ENCODE peak calls at places on chromosome 3, in ten cellular contexts. One of them, this sample, is unnamed. For H3K4me1 and H3K27me3, the result is how much of the 10 kb centered on the place peaks cover.

GRCh38 chr3:11096266-11097135 is 57.8 kb upstream of the HRH1 start:
- DNase-seq in PC-3: peak
- DNase-seq in astrocyte: peak
- DNase-seq in cardiac muscle cell: peak
- DNase-seq in transverse colon: peak
- DNase-seq in HCT116: peak
- DNase-seq in hepatocyte: peak
- DNase-seq in esophagus squamous epithelium: no peak
- DNase-seq in pancreas: no peak
- DNase-seq in lower lobe of right lung: peak
- DNase-seq in this sample: peak

GRCh38 chr3:124260206-124260915 is 268.4 kb upstream of the ROPN1 start:
- DNase-seq in esophagus squamous epithelium: no peak
- DNase-seq in cardiac muscle cell: no peak
- DNase-seq in astrocyte: peak
- DNase-seq in hepatocyte: no peak
- DNase-seq in pancreas: no peak
- DNase-seq in HCT116: no peak
- DNase-seq in transverse colon: no peak
- DNase-seq in lower lobe of right lung: no peak
- DNase-seq in PC-3: peak
- DNase-seq in this sample: peak

GRCh38 chr3:108485146-108485545 is 25.2 kb downstream of the MYH15 start:
- DNase-seq in pancreas: no peak
- DNase-seq in esophagus squamous epithelium: no peak
- DNase-seq in cardiac muscle cell: no peak
- DNase-seq in lower lobe of right lung: no peak
- DNase-seq in transverse colon: no peak
- DNase-seq in astrocyte: no peak
- DNase-seq in HCT116: no peak
- DNase-seq in hepatocyte: no peak
- DNase-seq in PC-3: no peak
- DNase-seq in this sample: no peak

GRCh38 chr3:167777356-167777755 is 41.8 kb downstream of the SERPINI1 start:
- DNase-seq in pancreas: no peak
- DNase-seq in esophagus squamous epithelium: no peak
- DNase-seq in cardiac muscle cell: no peak
- DNase-seq in lower lobe of right lung: no peak
- DNase-seq in PC-3: no peak
- DNase-seq in transverse colon: no peak
- DNase-seq in astrocyte: no peak
- DNase-seq in HCT116: no peak
- DNase-seq in hepatocyte: no peak
- DNase-seq in this sample: no peak

GRCh38 chr3:72324253-72324811 is 523.9 kb downstream of the SHQ1 start:
- DNase-seq in esophagus squamous epithelium: no peak
- DNase-seq in cardiac muscle cell: no peak
- DNase-seq in PC-3: no peak
- DNase-seq in transverse colon: no peak
- DNase-seq in HCT116: no peak
- DNase-seq in hepatocyte: no peak
- DNase-seq in astrocyte: no peak
- DNase-seq in pancreas: no peak
- DNase-seq in lower lobe of right lung: no peak
- DNase-seq in this sample: no peak

GRCh38 chr3:14467723-14468620 is 65.6 kb downstream of the SLC6A6 start:
- DNase-seq in PC-3: peak
- DNase-seq in lower lobe of right lung: no peak
- DNase-seq in cardiac muscle cell: peak
- DNase-seq in HCT116: no peak
- DNase-seq in hepatocyte: peak
- DNase-seq in esophagus squamous epithelium: no peak
- DNase-seq in transverse colon: peak
- DNase-seq in pancreas: peak
- DNase-seq in astrocyte: no peak
- DNase-seq in this sample: no peak

GRCh38 chr3:141659821-141660597 is 78.1 kb upstream of the RNF7 start:
- DNase-seq in cardiac muscle cell: peak
- DNase-seq in esophagus squamous epithelium: no peak
- DNase-seq in hepatocyte: peak
- DNase-seq in PC-3: peak
- DNase-seq in HCT116: no peak
- DNase-seq in astrocyte: peak
- DNase-seq in lower lobe of right lung: peak
- DNase-seq in transverse colon: peak
- DNase-seq in pancreas: peak
- DNase-seq in this sample: no peak

GRCh38 chr3:60274098-60274497 is 977.2 kb downstream of the FHIT start:
- DNase-seq in PC-3: no peak
- DNase-seq in transverse colon: no peak
- DNase-seq in HCT116: no peak
- DNase-seq in cardiac muscle cell: no peak
- DNase-seq in lower lobe of right lung: no peak
- DNase-seq in hepatocyte: no peak
- DNase-seq in esophagus squamous epithelium: no peak
- DNase-seq in pancreas: no peak
- DNase-seq in astrocyte: no peak
- DNase-seq in this sample: no peak

GRCh38 chr3:110656394-110656793 is 415.2 kb upstream of the NECTIN3 start:
- DNase-seq in cardiac muscle cell: no peak
- DNase-seq in lower lobe of right lung: no peak
- DNase-seq in HCT116: no peak
- DNase-seq in astrocyte: no peak
- DNase-seq in PC-3: no peak
- DNase-seq in pancreas: no peak
- DNase-seq in transverse colon: no peak
- DNase-seq in hepatocyte: no peak
- DNase-seq in esophagus squamous epithelium: no peak
- DNase-seq in this sample: no peak

GRCh38 chr3:15172806-15173205 is 33.2 kb upstream of the CAPN7 start:
- DNase-seq in transverse colon: no peak
- DNase-seq in lower lobe of right lung: no peak
- DNase-seq in HCT116: no peak
- DNase-seq in esophagus squamous epithelium: no peak
- DNase-seq in astrocyte: no peak
- DNase-seq in cardiac muscle cell: no peak
- DNase-seq in hepatocyte: no peak
- DNase-seq in PC-3: no peak
- DNase-seq in pancreas: no peak
- DNase-seq in this sample: no peak

GRCh38 chr3:31133541-31133940 is 239.1 kb upstream of the GADL1 start:
- DNase-seq in PC-3: no peak
- DNase-seq in HCT116: no peak
- DNase-seq in cardiac muscle cell: no peak
- DNase-seq in lower lobe of right lung: no peak
- DNase-seq in pancreas: no peak
- DNase-seq in hepatocyte: no peak
- DNase-seq in transverse colon: no peak
- DNase-seq in esophagus squamous epithelium: no peak
- DNase-seq in astrocyte: no peak
- DNase-seq in this sample: no peak

GRCh38 chr3:18988619-18989229 is 159.6 kb upstream of the KCNH8 start:
- DNase-seq in HCT116: no peak
- DNase-seq in esophagus squamous epithelium: no peak
- DNase-seq in transverse colon: no peak
- DNase-seq in pancreas: no peak
- DNase-seq in hepatocyte: peak
- DNase-seq in PC-3: peak
- DNase-seq in lower lobe of right lung: no peak
- DNase-seq in cardiac muscle cell: peak
- DNase-seq in astrocyte: peak
- DNase-seq in this sample: no peak

DNA sequence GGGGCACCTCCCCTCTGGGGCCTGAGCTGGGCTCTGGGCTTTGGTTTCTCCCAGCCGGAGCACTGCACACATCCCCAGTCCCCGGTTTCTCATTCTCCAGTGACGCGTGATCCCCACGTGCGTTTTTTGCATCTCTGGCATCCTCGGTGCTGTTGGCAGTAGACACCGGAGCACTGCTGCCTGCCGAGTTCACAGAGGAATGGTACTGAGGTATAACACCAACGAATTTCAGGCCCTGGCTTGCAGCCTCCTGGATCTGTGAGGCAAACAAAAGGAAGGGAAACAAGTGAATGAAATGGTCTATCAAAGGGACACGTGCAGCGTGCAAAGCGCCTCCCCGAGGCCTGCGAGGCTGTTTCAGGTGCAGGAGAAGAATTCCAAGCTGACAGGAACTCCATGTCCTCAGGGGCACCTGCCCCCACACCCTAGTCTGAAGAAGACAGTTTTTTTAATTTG is 112.9 kb downstream of the OXNAD1 start:
- DNase-seq in astrocyte: no peak
- DNase-seq in HCT116: no peak
- DNase-seq in PC-3: no peak
- DNase-seq in cardiac muscle cell: no peak
- DNase-seq in esophagus squamous epithelium: no peak
- DNase-seq in transverse colon: no peak
- DNase-seq in lower lobe of right lung: no peak
- DNase-seq in pancreas: no peak
- DNase-seq in hepatocyte: no peak
- DNase-seq in this sample: no peak
- H3K4me1 ChIP-seq in astrocyte: under half
- H3K4me1 ChIP-seq in HCT116: under half
- H3K4me1 ChIP-seq in PC-3: under half
- H3K4me1 ChIP-seq in cardiac muscle cell: under half
- H3K4me1 ChIP-seq in esophagus squamous epithelium: under half
- H3K4me1 ChIP-seq in transverse colon: under half
- H3K4me1 ChIP-seq in lower lobe of right lung: under half
- H3K4me1 ChIP-seq in pancreas: under half
- H3K4me1 ChIP-seq in hepatocyte: under half
- H3K4me1 ChIP-seq in this sample: under half

GRCh38 chr3:181300033-181300432 is 310.5 kb upstream of the DNAJC19 start:
- DNase-seq in cardiac muscle cell: no peak
- DNase-seq in esophagus squamous epithelium: no peak
- DNase-seq in astrocyte: no peak
- DNase-seq in PC-3: no peak
- DNase-seq in lower lobe of right lung: no peak
- DNase-seq in hepatocyte: no peak
- DNase-seq in pancreas: no peak
- DNase-seq in transverse colon: no peak
- DNase-seq in HCT116: no peak
- DNase-seq in this sample: no peak
- H3K27me3 ChIP-seq in cardiac muscle cell: under half
- H3K27me3 ChIP-seq in esophagus squamous epithelium: under half
- H3K27me3 ChIP-seq in astrocyte: under half
- H3K27me3 ChIP-seq in PC-3: half or more
- H3K27me3 ChIP-seq in lower lobe of right lung: under half
- H3K27me3 ChIP-seq in hepatocyte: under half
- H3K27me3 ChIP-seq in pancreas: under half
- H3K27me3 ChIP-seq in transverse colon: under half
- H3K27me3 ChIP-seq in HCT116: half or more
- H3K27me3 ChIP-seq in this sample: under half

GRCh38 chr3:174191380-174191779 is 667.8 kb upstream of the NAALADL2 start:
- DNase-seq in pancreas: no peak
- DNase-seq in esophagus squamous epithelium: no peak
- DNase-seq in PC-3: no peak
- DNase-seq in cardiac muscle cell: no peak
- DNase-seq in lower lobe of right lung: no peak
- DNase-seq in transverse colon: no peak
- DNase-seq in astrocyte: no peak
- DNase-seq in hepatocyte: no peak
- DNase-seq in HCT116: no peak
- DNase-seq in this sample: no peak
- TF ChIP-seq CTCF in pancreas: no peak
- TF ChIP-seq CTCF in esophagus squamous epithelium: no peak
- TF ChIP-seq CTCF in PC-3: no peak
- TF ChIP-seq CTCF in cardiac muscle cell: no peak
- TF ChIP-seq CTCF in lower lobe of right lung: no peak
- TF ChIP-seq CTCF in transverse colon: no peak
- TF ChIP-seq CTCF in astrocyte: no peak
- TF ChIP-seq CTCF in hepatocyte: no peak
- TF ChIP-seq CTCF in HCT116: no peak
- TF ChIP-seq CTCF in this sample: no peak

GRCh38 chr3:169429328-169429727 is 234.2 kb downstream of the MECOM start:
- DNase-seq in astrocyte: no peak
- DNase-seq in transverse colon: no peak
- DNase-seq in pancreas: no peak
- DNase-seq in cardiac muscle cell: no peak
- DNase-seq in hepatocyte: no peak
- DNase-seq in HCT116: no peak
- DNase-seq in esophagus squamous epithelium: no peak
- DNase-seq in lower lobe of right lung: no peak
- DNase-seq in PC-3: no peak
- DNase-seq in this sample: no peak

GRCh38 chr3:169432692-169433432 is 230.7 kb downstream of the MECOM start:
- DNase-seq in lower lobe of right lung: no peak
- DNase-seq in cardiac muscle cell: no peak
- DNase-seq in pancreas: no peak
- DNase-seq in HCT116: no peak
- DNase-seq in transverse colon: no peak
- DNase-seq in esophagus squamous epithelium: no peak
- DNase-seq in PC-3: peak
- DNase-seq in hepatocyte: no peak
- DNase-seq in astrocyte: no peak
- DNase-seq in this sample: no peak

DNA sequence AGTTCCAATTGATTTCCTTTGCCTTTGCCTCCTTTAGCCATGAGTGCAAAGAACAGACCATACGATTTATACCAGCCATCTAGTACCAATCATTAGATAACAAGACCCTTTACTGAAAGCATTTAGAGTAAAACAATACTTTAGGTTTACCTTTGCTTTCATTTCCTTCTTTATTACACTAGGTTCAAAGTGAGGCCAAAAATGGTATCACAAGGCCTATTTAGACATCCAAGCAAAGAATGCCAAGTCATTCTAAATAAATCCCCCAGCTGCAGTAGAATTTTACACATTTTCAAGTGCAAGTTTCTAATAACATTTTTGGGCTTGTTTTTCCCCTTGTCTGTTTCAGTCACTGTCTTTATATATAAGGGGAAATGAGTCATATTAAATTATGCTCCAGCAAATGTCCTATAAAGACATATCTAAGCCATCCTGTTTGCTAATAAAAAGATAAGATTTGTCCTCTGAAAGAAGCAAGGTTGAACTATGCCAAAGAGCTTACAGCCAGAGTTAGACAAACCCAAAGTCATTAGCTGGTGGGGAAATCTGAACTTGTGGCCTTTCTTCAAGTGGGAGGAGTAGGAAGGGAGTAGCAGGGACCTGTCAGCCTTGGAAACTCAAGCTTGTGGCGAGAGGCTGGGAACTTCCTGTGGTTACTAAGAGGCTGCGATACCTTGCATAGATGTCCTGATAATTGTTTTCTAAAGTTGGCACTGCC is 232.7 kb downstream of the MECOM start:
- DNase-seq in hepatocyte: peak
- DNase-seq in pancreas: no peak
- DNase-seq in cardiac muscle cell: no peak
- DNase-seq in astrocyte: peak
- DNase-seq in PC-3: peak
- DNase-seq in HCT116: no peak
- DNase-seq in lower lobe of right lung: no peak
- DNase-seq in esophagus squamous epithelium: no peak
- DNase-seq in transverse colon: no peak
- DNase-seq in this sample: no peak
- H3K4me1 ChIP-seq in hepatocyte: under half
- H3K4me1 ChIP-seq in pancreas: under half
- H3K4me1 ChIP-seq in cardiac muscle cell: under half
- H3K4me1 ChIP-seq in astrocyte: under half
- H3K4me1 ChIP-seq in PC-3: under half
- H3K4me1 ChIP-seq in HCT116: under half
- H3K4me1 ChIP-seq in lower lobe of right lung: under half
- H3K4me1 ChIP-seq in esophagus squamous epithelium: under half
- H3K4me1 ChIP-seq in transverse colon: under half
- H3K4me1 ChIP-seq in this sample: under half

This sample was measured in ascending aorta.